ENCODE peak calls at places on chromosomes 5 and 9, in nine cellular contexts. E, P, V, A, M, C, H, Z and G are unnamed samples.

GRCh38 chr9:16653491-16654407 is 216.7 kb downstream of the BNC2 start:
- DNase-seq in E (no peak), P (peak), V (no peak), A (no peak), M (peak), C (peak), H (peak), Z (peak), G (no peak)

GRCh38 chr5:14257995-14258403 is 114.9 kb downstream of the TRIO start:
- DNase-seq in E (no peak), P (no peak), V (no peak), A (no peak), M (no peak), C (no peak), H (no peak), Z (no peak), G (no peak)

GRCh38 chr5:14168139-14168792 is 25.1 kb downstream of the TRIO start:
- DNase-seq in E (peak), P (no peak), V (no peak), A (peak), M (no peak), C (no peak), H (no peak), Z (no peak), G (peak)

GRCh38 chr9:95239071-95239470 is 78.4 kb downstream of the FANCC start:
- DNase-seq in E (no peak), P (no peak), V (no peak), A (no peak), M (no peak), C (no peak), H (no peak), Z (no peak), G (no peak)

GRCh38 chr5:1568201-1568979 is 44.6 kb upstream of the LPCAT1 start:
- DNase-seq in E (peak), P (no peak), V (no peak), A (no peak), M (peak), C (no peak), H (no peak), Z (peak), G (peak)

GRCh38 chr5:141634162-141634561 is 2.5 kb downstream of the HDAC3 start:
- DNase-seq in E (no peak), P (no peak), V (no peak), A (peak), M (no peak), C (no peak), H (no peak), Z (no peak), G (no peak)

GRCh38 chr5:40356248-40356647 is 323.5 kb upstream of the PTGER4 start:
- DNase-seq in E (no peak), P (no peak), V (no peak), A (no peak), M (no peak), C (no peak), H (no peak), Z (no peak), G (no peak)

GRCh38 chr5:132387649-132388117 is 18.2 kb downstream of the SLC22A5 start:
- DNase-seq in E (peak), P (peak), V (peak), A (no peak), M (peak), C (no peak), H (no peak), Z (no peak), G (peak)

GRCh38 chr5:58294598-58295298 is 165.1 kb downstream of the PLK2 start:
- DNase-seq in E (peak), P (no peak), V (no peak), A (no peak), M (no peak), C (no peak), H (no peak), Z (no peak), G (peak)

GRCh38 chr9:129436751-129437625 is 183.9 kb downstream of the C9orf50 start:
- DNase-seq in E (peak), P (peak), V (no peak), A (no peak), M (peak), C (no peak), H (peak), Z (no peak), G (peak)

GRCh38 chr5:113232667-113233066 is 202.1 kb downstream of the TSSK1B start:
- DNase-seq in E (peak), P (no peak), V (no peak), A (no peak), M (no peak), C (no peak), H (no peak), Z (no peak), G (peak)

GRCh38 chr9:83509372-83509771 is 28.8 kb downstream of the FRMD3 start:
- DNase-seq in E (peak), P (no peak), V (no peak), A (no peak), M (no peak), C (peak), H (peak), Z (no peak), G (no peak)

GRCh38 chr5:91641730-91642350 is 258.7 kb upstream of the ARRDC3 start:
- DNase-seq in E (peak), P (peak), V (peak), A (peak), M (peak), C (peak), H (peak), Z (peak), G (peak)

GRCh38 chr5:132668706-132669454 is 4.9 kb upstream of the IL4 start:
- DNase-seq in E (peak), P (no peak), V (no peak), A (no peak), M (no peak), C (no peak), H (no peak), Z (no peak), G (no peak)

GRCh38 chr9:123238364-123238763 is 30.0 kb downstream of the STRBP start:
- DNase-seq in E (no peak), P (no peak), V (no peak), A (peak), M (no peak), C (no peak), H (no peak), Z (no peak), G (no peak)

GRCh38 chr5:81162501-81162900 is 70.6 kb upstream of the CKMT2 start:
- DNase-seq in E (no peak), P (no peak), V (no peak), A (no peak), M (no peak), C (no peak), H (no peak), Z (no peak), G (peak)

GRCh38 chr9:33143241-33143642 is 23.9 kb downstream of the B4GALT1 start:
- DNase-seq in E (peak), P (no peak), V (no peak), A (no peak), M (peak), C (no peak), H (no peak), Z (no peak), G (no peak)

GRCh38 chr9:34517185-34517584 is 5.6 kb downstream of the ENHO start:
- DNase-seq in E (no peak), P (no peak), V (no peak), A (no peak), M (no peak), C (no peak), H (no peak), Z (no peak), G (no peak)

GRCh38 chr9:88425538-88425950 is 37.3 kb downstream of the SPIN1 start:
- DNase-seq in E (peak), P (no peak), V (no peak), A (no peak), M (peak), C (peak), H (no peak), Z (no peak), G (peak)

GRCh38 chr9:2292733-2293132 is 277.6 kb downstream of the SMARCA2 start:
- DNase-seq in E (no peak), P (no peak), V (no peak), A (no peak), M (no peak), C (no peak), H (no peak), Z (no peak), G (no peak)

GRCh38 chr5:159915913-159916840 is at the start of gene ADRA1B:
- DNase-seq in E (peak), P (peak), V (no peak), A (no peak), M (peak), C (peak), H (peak), Z (peak), G (peak)

GRCh38 chr9:100216178-100216787 is 117.2 kb downstream of the INVS start:
- DNase-seq in E (peak), P (peak), V (peak), A (peak), M (peak), C (peak), H (peak), Z (peak), G (peak)

GRCh38 chr5:127440831-127441230 is 76.6 kb upstream of the PRRC1 start:
- DNase-seq in E (peak), P (no peak), V (no peak), A (no peak), M (no peak), C (no peak), H (no peak), Z (no peak), G (no peak)
- TF ChIP-seq EZH2phosphoT487 in E (no peak), P (no peak), V (no peak), A (no peak), M (no peak), C (no peak), H (no peak), Z (no peak), G (no peak)

DNA sequence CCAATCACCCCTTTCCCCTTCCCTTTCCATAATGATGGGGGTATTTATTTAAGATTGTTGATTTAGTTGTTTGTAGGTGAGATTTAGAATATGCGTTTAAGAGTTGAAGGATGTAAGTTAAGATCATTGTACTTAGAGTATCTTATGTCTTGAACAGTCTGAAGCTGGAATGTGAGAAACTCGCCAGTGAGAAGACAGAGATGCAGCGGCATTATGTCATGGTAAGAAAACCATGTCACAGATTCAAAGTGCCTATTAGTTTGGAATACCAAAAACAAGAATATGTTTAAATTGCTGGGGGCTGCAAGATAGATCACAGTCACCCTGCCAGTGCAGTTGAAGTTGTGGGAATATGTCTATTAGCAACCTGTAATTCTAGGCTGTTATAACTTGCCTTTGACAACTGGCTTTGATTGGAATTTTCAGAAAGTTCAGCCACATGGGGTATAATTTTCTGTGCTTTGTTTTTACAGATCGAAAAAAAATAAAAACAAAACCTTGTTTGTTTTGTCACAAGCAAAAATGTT is 3.0 kb downstream of the TLE4 start:
- DNase-seq in E (peak), P (no peak), V (no peak), A (no peak), M (no peak), C (no peak), H (no peak), Z (no peak), G (no peak)
- H3K27ac ChIP-seq in E (peak), P (peak), V (no peak), A (no peak), M (no peak), C (no peak), H (no peak), Z (no peak), G (no peak)

GRCh38 chr5:373710-374602 is 52.4 kb downstream of the AHRR start:
- DNase-seq in E (peak), P (peak), V (no peak), A (no peak), M (peak), C (peak), H (peak), Z (no peak), G (peak)

GRCh38 chr5:375336-375920 is 53.9 kb downstream of the AHRR start:
- DNase-seq in E (no peak), P (peak), V (no peak), A (no peak), M (no peak), C (no peak), H (no peak), Z (no peak), G (no peak)

GRCh38 chr5:372911-373709 is 51.6 kb downstream of the AHRR start:
- DNase-seq in E (no peak), P (no peak), V (no peak), A (no peak), M (no peak), C (peak), H (no peak), Z (no peak), G (no peak)

GRCh38 chr5:375921-376871 is 54.7 kb downstream of the AHRR start:
- DNase-seq in E (no peak), P (peak), V (no peak), A (no peak), M (no peak), C (no peak), H (no peak), Z (no peak), G (no peak)

DNA sequence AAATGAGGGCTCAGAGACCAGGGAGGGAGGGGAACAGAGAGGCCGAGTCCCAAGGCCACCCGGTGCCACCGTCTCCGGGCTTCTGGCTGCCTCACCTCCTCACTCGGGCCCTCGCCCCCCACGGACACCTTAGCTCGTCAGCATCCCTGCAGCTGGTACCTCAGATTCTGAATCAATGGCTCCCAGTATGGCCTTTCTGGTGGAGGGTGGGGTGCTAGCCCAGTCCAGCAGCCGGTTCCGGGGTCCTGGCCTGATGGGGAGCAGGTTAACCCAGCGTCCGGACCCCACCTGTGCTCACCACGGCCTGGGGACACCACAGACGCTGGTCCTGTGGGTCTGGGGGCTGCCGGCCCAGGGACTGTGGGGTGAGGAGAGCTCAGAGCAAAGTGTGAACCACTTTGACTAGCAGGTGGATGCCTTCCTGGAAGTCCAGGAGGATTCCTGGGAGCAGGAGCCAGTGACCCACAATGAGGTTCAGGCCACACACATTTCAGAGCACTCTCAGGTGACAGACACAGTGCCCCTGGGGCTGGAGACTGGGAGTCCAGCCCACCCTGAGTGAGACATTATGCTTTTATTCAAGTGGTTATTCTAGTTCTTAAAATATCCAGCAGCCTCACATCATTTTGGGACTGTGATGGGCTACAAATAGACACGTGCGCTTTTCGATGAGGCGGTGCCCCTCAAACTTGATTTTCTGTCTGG is 53.3 kb downstream of the AHRR start:
- DNase-seq in E (no peak), P (peak), V (no peak), A (no peak), M (no peak), C (no peak), H (no peak), Z (no peak), G (no peak)
- TF ChIP-seq EZH2phosphoT487 in E (no peak), P (no peak), V (no peak), A (no peak), M (no peak), C (no peak), H (no peak), Z (no peak), G (no peak)

DNA sequence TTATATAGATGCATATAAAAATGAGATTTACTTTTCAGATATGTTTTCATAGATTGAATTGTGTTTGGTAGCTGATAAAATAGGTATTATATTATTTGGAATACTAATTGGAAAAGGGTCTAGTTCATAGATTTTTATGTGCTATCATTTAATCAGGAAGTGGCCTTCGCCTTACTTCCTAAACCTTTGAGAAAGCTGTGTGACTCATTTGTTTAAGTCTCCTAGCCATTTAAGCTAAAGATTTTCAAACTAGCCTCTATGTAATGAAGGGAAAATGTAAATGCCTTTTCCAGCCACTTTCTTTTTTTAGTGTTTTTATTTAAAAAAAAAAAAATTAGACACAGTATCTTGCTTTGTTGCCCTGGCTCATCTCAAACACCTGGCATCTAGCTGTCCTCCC is 97.5 kb downstream of the DMXL1 start:
- DNase-seq in E (no peak), P (no peak), V (no peak), A (no peak), M (no peak), C (no peak), H (no peak), Z (no peak), G (peak)
- H3K27ac ChIP-seq in E (no peak), P (no peak), V (no peak), A (no peak), M (no peak), C (no peak), H (no peak), Z (no peak), G (no peak)

GRCh38 chr5:103375356-103375755 is 116.8 kb downstream of the MACIR start:
- DNase-seq in E (no peak), P (no peak), V (no peak), A (no peak), M (no peak), C (no peak), H (no peak), Z (no peak), G (peak)
- TF ChIP-seq EZH2phosphoT487 in E (no peak), P (no peak), V (no peak), A (no peak), M (no peak), C (no peak), H (no peak), Z (no peak), G (no peak)

GRCh38 chr5:67006152-67006848 is 190.3 kb downstream of the CD180 start:
- DNase-seq in E (no peak), P (no peak), V (no peak), A (peak), M (no peak), C (no peak), H (no peak), Z (no peak), G (no peak)
- H3K27ac ChIP-seq in E (no peak), P (no peak), V (no peak), A (no peak), M (peak), C (no peak), H (no peak), Z (no peak), G (peak)

GRCh38 chr5:94057217-94057616 is 315.8 kb upstream of the POU5F2 start:
- DNase-seq in E (no peak), P (no peak), V (no peak), A (no peak), M (no peak), C (no peak), H (no peak), Z (no peak), G (no peak)

DNA sequence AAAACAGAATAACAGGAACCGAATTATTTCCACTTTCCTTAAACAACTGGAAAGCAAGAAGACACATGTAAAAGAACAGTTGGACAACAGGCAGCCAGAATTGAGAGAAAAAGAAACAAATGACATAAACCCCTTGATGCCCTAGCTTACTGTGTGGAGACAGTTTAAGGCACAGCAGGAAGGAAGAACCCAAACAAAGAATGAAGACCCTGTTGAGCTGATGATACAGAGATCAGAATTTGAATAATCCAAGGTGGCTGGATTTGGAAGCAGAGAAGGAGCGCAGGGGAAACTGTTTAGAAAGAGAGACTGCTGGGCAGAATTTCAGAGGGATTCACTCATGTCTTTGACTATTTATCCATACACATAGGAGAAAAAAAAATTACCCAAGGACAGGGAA is 316.3 kb upstream of the POU5F2 start:
- DNase-seq in E (no peak), P (no peak), V (no peak), A (no peak), M (no peak), C (peak), H (peak), Z (no peak), G (no peak)
- TF ChIP-seq EZH2phosphoT487 in E (no peak), P (no peak), V (no peak), A (no peak), M (no peak), C (no peak), H (peak), Z (no peak), G (no peak)

GRCh38 chr5:79547429-79547822 is 33.5 kb upstream of the HOMER1 start:
- DNase-seq in E (no peak), P (no peak), V (no peak), A (no peak), M (peak), C (no peak), H (no peak), Z (peak), G (peak)
- H3K27ac ChIP-seq in E (no peak), P (no peak), V (no peak), A (no peak), M (peak), C (no peak), H (no peak), Z (peak), G (peak)